ENCODE peak calls at places on chromosomes 2 and 18, in nine cellular contexts. One of them, this sample, is unnamed.

GRCh38 chr2:85669549-85669948 is 1.6 kb upstream of the SFTPB start:
- DNase-seq in PC-3: no peak
- DNase-seq in HepG2: no peak
- DNase-seq in left cardiac atrium: no peak
- DNase-seq in activated CD4-positive, alpha-beta T cell treated with anti-CD3 and anti-CD28 coated beads, Interleukin-2, amount 50 U/mL, for 24 hours: no peak
- DNase-seq in HTR-8/SVneo: no peak
- DNase-seq in WERI-Rb-1: no peak
- DNase-seq in nephron progenitor cell: no peak
- DNase-seq in ELR: no peak
- DNase-seq in this sample: no peak

GRCh38 chr2:9057939-9058761 is 54.7 kb upstream of the MBOAT2 start:
- DNase-seq in PC-3: no peak
- DNase-seq in HepG2: no peak
- DNase-seq in left cardiac atrium: no peak
- DNase-seq in activated CD4-positive, alpha-beta T cell treated with anti-CD3 and anti-CD28 coated beads, Interleukin-2, amount 50 U/mL, for 24 hours: no peak
- DNase-seq in HTR-8/SVneo: no peak
- DNase-seq in WERI-Rb-1: no peak
- DNase-seq in nephron progenitor cell: no peak
- DNase-seq in ELR: peak
- DNase-seq in this sample: no peak

GRCh38 chr2:195322324-195322723 is 334.7 kb upstream of the SLC39A10 start:
- DNase-seq in PC-3: peak
- DNase-seq in HepG2: no peak
- DNase-seq in left cardiac atrium: no peak
- DNase-seq in activated CD4-positive, alpha-beta T cell treated with anti-CD3 and anti-CD28 coated beads, Interleukin-2, amount 50 U/mL, for 24 hours: no peak
- DNase-seq in HTR-8/SVneo: peak
- DNase-seq in WERI-Rb-1: no peak
- DNase-seq in nephron progenitor cell: peak
- DNase-seq in ELR: no peak
- DNase-seq in this sample: no peak

GRCh38 chr2:191018663-191019119 is 4.7 kb upstream of the STAT1 start:
- DNase-seq in PC-3: no peak
- DNase-seq in HepG2: no peak
- DNase-seq in left cardiac atrium: no peak
- DNase-seq in activated CD4-positive, alpha-beta T cell treated with anti-CD3 and anti-CD28 coated beads, Interleukin-2, amount 50 U/mL, for 24 hours: no peak
- DNase-seq in HTR-8/SVneo: no peak
- DNase-seq in WERI-Rb-1: no peak
- DNase-seq in nephron progenitor cell: no peak
- DNase-seq in ELR: no peak
- DNase-seq in this sample: no peak

GRCh38 chr2:200439981-200440380 is 69.9 kb downstream of the KCTD18 start:
- DNase-seq in PC-3: no peak
- DNase-seq in HepG2: no peak
- DNase-seq in left cardiac atrium: no peak
- DNase-seq in activated CD4-positive, alpha-beta T cell treated with anti-CD3 and anti-CD28 coated beads, Interleukin-2, amount 50 U/mL, for 24 hours: no peak
- DNase-seq in HTR-8/SVneo: no peak
- DNase-seq in WERI-Rb-1: no peak
- DNase-seq in nephron progenitor cell: no peak
- DNase-seq in ELR: no peak
- DNase-seq in this sample: no peak

GRCh38 chr2:157302492-157303099 is 23.0 kb downstream of the ERMN start:
- DNase-seq in PC-3: peak
- DNase-seq in HepG2: peak
- DNase-seq in left cardiac atrium: no peak
- DNase-seq in activated CD4-positive, alpha-beta T cell treated with anti-CD3 and anti-CD28 coated beads, Interleukin-2, amount 50 U/mL, for 24 hours: peak
- DNase-seq in HTR-8/SVneo: peak
- DNase-seq in WERI-Rb-1: peak
- DNase-seq in nephron progenitor cell: peak
- DNase-seq in ELR: peak
- DNase-seq in this sample: no peak

GRCh38 chr2:128309341-128310093 is 9.2 kb downstream of the HS6ST1 start:
- DNase-seq in PC-3: no peak
- DNase-seq in HepG2: peak
- DNase-seq in left cardiac atrium: peak
- DNase-seq in activated CD4-positive, alpha-beta T cell treated with anti-CD3 and anti-CD28 coated beads, Interleukin-2, amount 50 U/mL, for 24 hours: no peak
- DNase-seq in HTR-8/SVneo: no peak
- DNase-seq in WERI-Rb-1: peak
- DNase-seq in nephron progenitor cell: peak
- DNase-seq in ELR: no peak
- DNase-seq in this sample: peak

GRCh38 chr2:50513724-50514123 is 518.2 kb downstream of the NRXN1 start:
- DNase-seq in PC-3: no peak
- DNase-seq in HepG2: no peak
- DNase-seq in left cardiac atrium: no peak
- DNase-seq in activated CD4-positive, alpha-beta T cell treated with anti-CD3 and anti-CD28 coated beads, Interleukin-2, amount 50 U/mL, for 24 hours: no peak
- DNase-seq in HTR-8/SVneo: no peak
- DNase-seq in WERI-Rb-1: no peak
- DNase-seq in nephron progenitor cell: no peak
- DNase-seq in ELR: no peak
- DNase-seq in this sample: no peak

GRCh38 chr2:70906439-70907018 is 29.2 kb upstream of the ATP6V1B1 start:
- DNase-seq in PC-3: no peak
- DNase-seq in HepG2: no peak
- DNase-seq in left cardiac atrium: no peak
- DNase-seq in activated CD4-positive, alpha-beta T cell treated with anti-CD3 and anti-CD28 coated beads, Interleukin-2, amount 50 U/mL, for 24 hours: no peak
- DNase-seq in HTR-8/SVneo: no peak
- DNase-seq in WERI-Rb-1: no peak
- DNase-seq in nephron progenitor cell: no peak
- DNase-seq in ELR: no peak
- DNase-seq in this sample: no peak

GRCh38 chr18:22293417-22293816 is 124.0 kb downstream of the GATA6 start:
- DNase-seq in PC-3: no peak
- DNase-seq in HepG2: no peak
- DNase-seq in left cardiac atrium: no peak
- DNase-seq in activated CD4-positive, alpha-beta T cell treated with anti-CD3 and anti-CD28 coated beads, Interleukin-2, amount 50 U/mL, for 24 hours: no peak
- DNase-seq in HTR-8/SVneo: peak
- DNase-seq in WERI-Rb-1: no peak
- DNase-seq in nephron progenitor cell: no peak
- DNase-seq in ELR: no peak
- DNase-seq in this sample: no peak

GRCh38 chr2:181778621-181779195 is 98.4 kb upstream of the NEUROD1 start:
- DNase-seq in PC-3: peak
- DNase-seq in HepG2: no peak
- DNase-seq in left cardiac atrium: no peak
- DNase-seq in activated CD4-positive, alpha-beta T cell treated with anti-CD3 and anti-CD28 coated beads, Interleukin-2, amount 50 U/mL, for 24 hours: no peak
- DNase-seq in HTR-8/SVneo: no peak
- DNase-seq in WERI-Rb-1: no peak
- DNase-seq in nephron progenitor cell: no peak
- DNase-seq in ELR: peak
- DNase-seq in this sample: no peak

GRCh38 chr18:71850602-71851001 is 693.5 kb downstream of the CBLN2 start:
- DNase-seq in PC-3: no peak
- DNase-seq in HepG2: no peak
- DNase-seq in left cardiac atrium: no peak
- DNase-seq in activated CD4-positive, alpha-beta T cell treated with anti-CD3 and anti-CD28 coated beads, Interleukin-2, amount 50 U/mL, for 24 hours: no peak
- DNase-seq in HTR-8/SVneo: no peak
- DNase-seq in WERI-Rb-1: no peak
- DNase-seq in nephron progenitor cell: no peak
- DNase-seq in ELR: no peak
- DNase-seq in this sample: no peak

GRCh38 chr18:56711706-56712445 is 60.7 kb downstream of the WDR7 start:
- DNase-seq in PC-3: no peak
- DNase-seq in HepG2: no peak
- DNase-seq in left cardiac atrium: no peak
- DNase-seq in activated CD4-positive, alpha-beta T cell treated with anti-CD3 and anti-CD28 coated beads, Interleukin-2, amount 50 U/mL, for 24 hours: no peak
- DNase-seq in HTR-8/SVneo: no peak
- DNase-seq in WERI-Rb-1: no peak
- DNase-seq in nephron progenitor cell: no peak
- DNase-seq in ELR: no peak
- DNase-seq in this sample: no peak

GRCh38 chr2:119156891-119157773 is 1.4 kb downstream of the C1QL2 start:
- DNase-seq in PC-3: no peak
- DNase-seq in HepG2: no peak
- DNase-seq in left cardiac atrium: no peak
- DNase-seq in activated CD4-positive, alpha-beta T cell treated with anti-CD3 and anti-CD28 coated beads, Interleukin-2, amount 50 U/mL, for 24 hours: no peak
- DNase-seq in HTR-8/SVneo: no peak
- DNase-seq in WERI-Rb-1: no peak
- DNase-seq in nephron progenitor cell: no peak
- DNase-seq in ELR: no peak
- DNase-seq in this sample: no peak

GRCh38 chr18:22332590-22332989 is 85.1 kb downstream of the CTAGE1 start:
- DNase-seq in PC-3: no peak
- DNase-seq in HepG2: peak
- DNase-seq in left cardiac atrium: no peak
- DNase-seq in activated CD4-positive, alpha-beta T cell treated with anti-CD3 and anti-CD28 coated beads, Interleukin-2, amount 50 U/mL, for 24 hours: no peak
- DNase-seq in HTR-8/SVneo: no peak
- DNase-seq in WERI-Rb-1: no peak
- DNase-seq in nephron progenitor cell: no peak
- DNase-seq in ELR: no peak
- DNase-seq in this sample: no peak

GRCh38 chr2:200399046-200399445 is 92.6 kb downstream of the SPATS2L start:
- DNase-seq in PC-3: peak
- DNase-seq in HepG2: no peak
- DNase-seq in left cardiac atrium: no peak
- DNase-seq in activated CD4-positive, alpha-beta T cell treated with anti-CD3 and anti-CD28 coated beads, Interleukin-2, amount 50 U/mL, for 24 hours: no peak
- DNase-seq in HTR-8/SVneo: no peak
- DNase-seq in WERI-Rb-1: no peak
- DNase-seq in nephron progenitor cell: no peak
- DNase-seq in ELR: peak
- DNase-seq in this sample: no peak

GRCh38 chr18:58606236-58606635 is 22.7 kb downstream of the ALPK2 start:
- DNase-seq in PC-3: no peak
- DNase-seq in HepG2: peak
- DNase-seq in left cardiac atrium: no peak
- DNase-seq in activated CD4-positive, alpha-beta T cell treated with anti-CD3 and anti-CD28 coated beads, Interleukin-2, amount 50 U/mL, for 24 hours: no peak
- DNase-seq in HTR-8/SVneo: no peak
- DNase-seq in WERI-Rb-1: no peak
- DNase-seq in nephron progenitor cell: no peak
- DNase-seq in ELR: no peak
- DNase-seq in this sample: no peak

GRCh38 chr2:139790807-139791206 is 1010.6 kb upstream of the NXPH2 start:
- DNase-seq in PC-3: peak
- DNase-seq in HepG2: no peak
- DNase-seq in left cardiac atrium: no peak
- DNase-seq in activated CD4-positive, alpha-beta T cell treated with anti-CD3 and anti-CD28 coated beads, Interleukin-2, amount 50 U/mL, for 24 hours: no peak
- DNase-seq in HTR-8/SVneo: peak
- DNase-seq in WERI-Rb-1: no peak
- DNase-seq in nephron progenitor cell: no peak
- DNase-seq in ELR: peak
- DNase-seq in this sample: no peak

This sample was measured in psoas muscle.